ENCODE peak calls at places on chromosomes 6 and 20, in four cellular contexts. B is progenitor cell of endocrine pancreas, I is heart left ventricle, N is HFF-Myc. V is an unnamed sample.

GRCh38 chr6:14053776-14054175 is 63.8 kb upstream of the CD83 start:
- DNase-seq in N (no peak), B (no peak), I (no peak), V (no peak)

GRCh38 chr20:1496930-1497329 is 5.7 kb upstream of the SIRPB2 start:
- DNase-seq in N (no peak), I (no peak), B (no peak), V (no peak)

GRCh38 chr20:7347409-7347808 is 579.9 kb downstream of the BMP2 start:
- DNase-seq in I (no peak), N (no peak), B (no peak), V (no peak)

GRCh38 chr20:397432-398237 is 10.5 kb upstream of the RBCK1 start:
- DNase-seq in I (no peak), B (no peak), N (no peak), V (no peak)

GRCh38 chr20:41173791-41174341 is 36.5 kb downstream of the PLCG1 start:
- DNase-seq in I (peak), B (peak), N (no peak), V (no peak)

GRCh38 chr6:160461641-160462040 is 113.5 kb downstream of the SLC22A3 start:
- DNase-seq in N (no peak), B (no peak), I (no peak), V (no peak)

GRCh38 chr6:42841844-42842584 is 37.4 kb upstream of the RPL7L1 start:
- DNase-seq in N (no peak), I (no peak), B (no peak), V (no peak)

GRCh38 chr6:137161975-137162374 is 11.5 kb downstream of the IL22RA2 start:
- DNase-seq in N (no peak), B (no peak), I (no peak), V (no peak)

GRCh38 chr6:4774715-4775590 is 1.3 kb upstream of the CDYL start:
- DNase-seq in B (no peak), I (no peak), N (no peak), V (no peak)

GRCh38 chr20:53872561-53873248 is 197.7 kb downstream of the BCAS1 start:
- DNase-seq in N (no peak), B (no peak), I (no peak), V (no peak)

GRCh38 chr6:37381579-37381978 is 27.8 kb downstream of the RNF8 start:
- DNase-seq in I (no peak), B (peak), N (peak), V (no peak)

GRCh38 chr20:60362531-60362930 is 404.3 kb downstream of the CDH26 start:
- DNase-seq in I (no peak), B (no peak), N (no peak), V (no peak)

GRCh38 chr6:33847078-33847477 is 43.3 kb upstream of the MLN start:
- DNase-seq in B (no peak), I (no peak), N (no peak), V (no peak)

GRCh38 chr6:132650413-132650812 is 8.6 kb downstream of the TAAR1 start:
- DNase-seq in B (no peak), I (no peak), N (no peak), V (no peak)

GRCh38 chr20:49889943-49890650 is 25.2 kb downstream of the SPATA2 start:
- DNase-seq in N (no peak), I (no peak), B (no peak), V (peak)

GRCh38 chr20:49887251-49887827 is 28.0 kb downstream of the SPATA2 start:
- DNase-seq in B (no peak), N (peak), I (peak), V (peak)

GRCh38 chr20:49889245-49889942 is 25.9 kb downstream of the SPATA2 start:
- DNase-seq in I (no peak), B (no peak), N (no peak), V (peak)

GRCh38 chr20:49887828-49888340 is 27.4 kb downstream of the SPATA2 start:
- DNase-seq in I (no peak), B (no peak), N (no peak), V (peak)

GRCh38 chr20:49888341-49889244 is 26.7 kb downstream of the SPATA2 start:
- DNase-seq in I (no peak), B (peak), N (no peak), V (peak)
- TF ChIP-seq CTCF in I (peak), B (peak), N (peak), V (peak)

DNA sequence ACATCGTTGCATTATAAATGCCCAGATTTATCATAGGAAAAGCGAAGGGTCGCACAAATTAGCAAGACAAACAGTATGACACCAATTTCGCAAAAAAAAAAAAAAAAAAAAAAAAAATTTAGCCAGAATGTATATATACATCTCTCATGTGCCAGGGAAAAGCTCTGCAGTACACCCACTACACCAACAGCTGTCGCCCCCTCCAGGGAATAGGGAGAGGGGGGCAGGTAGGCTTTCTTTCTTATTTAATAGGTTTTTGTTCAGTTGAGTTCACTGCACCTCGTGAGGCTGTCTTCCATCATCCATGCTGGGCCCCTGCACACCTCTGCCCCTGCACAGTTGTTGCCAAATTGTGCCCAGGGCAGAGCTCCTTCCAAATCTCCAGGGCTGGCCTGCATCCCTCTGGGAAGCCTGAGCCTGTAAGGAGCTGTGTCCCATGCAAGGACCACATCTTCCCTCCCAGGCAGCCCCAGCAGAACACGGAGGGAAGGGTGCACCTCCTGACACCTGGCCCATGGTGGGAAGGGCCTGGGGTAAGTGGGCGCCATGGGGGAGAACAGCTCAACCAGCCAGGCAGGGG is 85.4 kb downstream of the NINL start:
- DNase-seq in I (no peak), N (no peak), B (no peak), V (no peak)
- TF ChIP-seq CTCF in I (no peak), N (no peak), B (no peak), V (no peak)

GRCh38 chr20:36542019-36542488 is 735 bp downstream of the MYL9 start:
- DNase-seq in N (no peak), B (peak), I (peak), V (peak)
- TF ChIP-seq CTCF in N (peak), B (peak), I (peak), V (peak)

GRCh38 chr6:39843305-39844020 is 51.3 kb downstream of the DAAM2 start:
- DNase-seq in B (no peak), I (no peak), N (no peak), V (no peak)
- TF ChIP-seq CTCF in B (no peak), I (no peak), N (peak), V (peak)